ENCODE peak calls at places on chromosomes 11 and 22, in four cellular contexts. One of them, this sample, is unnamed.

GRCh38 chr22:48695251-48695650 is 1132.4 kb downstream of the BRD1 start:
- DNase-seq in HepG2: no peak
- DNase-seq in A549: no peak
- DNase-seq in K562: no peak
- DNase-seq in this sample: no peak

GRCh38 chr11:27514558-27514957 is 8.0 kb upstream of the LIN7C start:
- DNase-seq in HepG2: no peak
- DNase-seq in A549: no peak
- DNase-seq in K562: no peak
- DNase-seq in this sample: no peak

GRCh38 chr11:102071497-102072472 is 24.5 kb downstream of the CFAP300 start:
- DNase-seq in A549: no peak
- DNase-seq in K562: no peak
- DNase-seq in HepG2: no peak
- DNase-seq in this sample: no peak

GRCh38 chr11:20448838-20449237 is 61.3 kb downstream of the PRMT3 start:
- DNase-seq in HepG2: no peak
- DNase-seq in K562: no peak
- DNase-seq in A549: no peak
- DNase-seq in this sample: no peak

GRCh38 chr11:45079943-45080719 is 66.3 kb upstream of the PRDM11 start:
- DNase-seq in K562: no peak
- DNase-seq in HepG2: no peak
- DNase-seq in A549: no peak
- DNase-seq in this sample: no peak

GRCh38 chr22:32814289-32814865 is 12.9 kb downstream of the TIMP3 start:
- DNase-seq in A549: no peak
- DNase-seq in K562: no peak
- DNase-seq in HepG2: no peak
- DNase-seq in this sample: no peak

GRCh38 chr22:41702763-41703162 is 3.5 kb downstream of the MEI1 start:
- DNase-seq in HepG2: no peak
- DNase-seq in K562: no peak
- DNase-seq in A549: no peak
- DNase-seq in this sample: no peak

GRCh38 chr11:17979770-17980371 is 33.0 kb downstream of the SERGEF start:
- DNase-seq in K562: peak
- DNase-seq in HepG2: peak
- DNase-seq in A549: peak
- DNase-seq in this sample: no peak

GRCh38 chr11:30990625-30991348 is 378.8 kb downstream of the DCDC1 start:
- DNase-seq in HepG2: no peak
- DNase-seq in A549: peak
- DNase-seq in K562: no peak
- DNase-seq in this sample: no peak

GRCh38 chr11:39220069-39220468 is 2239.4 kb downstream of the LRRC4C start:
- DNase-seq in HepG2: no peak
- DNase-seq in K562: no peak
- DNase-seq in A549: no peak
- DNase-seq in this sample: no peak

GRCh38 chr11:23620617-23621016 is 760.3 kb upstream of the CCDC179 start:
- DNase-seq in A549: no peak
- DNase-seq in HepG2: no peak
- DNase-seq in K562: no peak
- DNase-seq in this sample: no peak

GRCh38 chr11:62012451-62013265 is 45.2 kb upstream of the FTH1 start:
- DNase-seq in A549: peak
- DNase-seq in K562: no peak
- DNase-seq in HepG2: peak
- DNase-seq in this sample: no peak
- TF ChIP-seq POLR2AphosphoS2 in A549: no peak
- TF ChIP-seq POLR2AphosphoS2 in K562: no peak
- TF ChIP-seq POLR2AphosphoS2 in HepG2: no peak
- TF ChIP-seq POLR2AphosphoS2 in this sample: no peak

GRCh38 chr11:64881476-64881875 is 3.1 kb upstream of the EHD1 start:
- DNase-seq in HepG2: no peak
- DNase-seq in K562: no peak
- DNase-seq in A549: no peak
- DNase-seq in this sample: no peak
- TF ChIP-seq POLR2AphosphoS2 in HepG2: no peak
- TF ChIP-seq POLR2AphosphoS2 in K562: no peak
- TF ChIP-seq POLR2AphosphoS2 in A549: no peak
- TF ChIP-seq POLR2AphosphoS2 in this sample: no peak

DNA sequence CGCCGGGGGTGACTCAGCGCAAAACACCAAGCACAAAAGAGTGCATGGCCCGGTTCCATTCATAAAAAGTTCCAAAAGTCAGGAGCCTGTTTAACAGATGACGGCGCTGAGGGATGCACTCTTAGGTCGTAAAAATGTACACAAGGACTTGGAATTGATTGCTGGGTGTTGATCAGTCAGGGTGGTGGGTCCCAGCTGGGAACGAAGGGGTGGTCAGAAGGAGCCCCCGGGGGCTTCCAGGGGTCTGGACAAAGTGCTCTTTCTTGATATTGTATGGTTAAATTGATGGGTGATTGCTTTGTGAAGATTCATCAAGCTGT is 20.7 kb downstream of the IFITM10 start:
- DNase-seq in HepG2: no peak
- DNase-seq in A549: no peak
- DNase-seq in K562: no peak
- DNase-seq in this sample: no peak
- TF ChIP-seq POLR2AphosphoS2 in HepG2: no peak
- TF ChIP-seq POLR2AphosphoS2 in A549: no peak
- TF ChIP-seq POLR2AphosphoS2 in K562: no peak
- TF ChIP-seq POLR2AphosphoS2 in this sample: no peak

GRCh38 chr22:29713156-29713715 is 6.6 kb upstream of the CABP7 start:
- DNase-seq in HepG2: no peak
- DNase-seq in A549: no peak
- DNase-seq in K562: no peak
- DNase-seq in this sample: no peak

GRCh38 chr22:29710193-29710592 is 9.6 kb upstream of the CABP7 start:
- DNase-seq in A549: no peak
- DNase-seq in HepG2: no peak
- DNase-seq in K562: no peak
- DNase-seq in this sample: no peak

GRCh38 chr22:29712119-29712518 is 7.7 kb upstream of the CABP7 start:
- DNase-seq in K562: no peak
- DNase-seq in A549: no peak
- DNase-seq in HepG2: no peak
- DNase-seq in this sample: no peak

GRCh38 chr22:29707471-29707870 is 12.3 kb upstream of the CABP7 start:
- DNase-seq in A549: no peak
- DNase-seq in HepG2: no peak
- DNase-seq in K562: no peak
- DNase-seq in this sample: no peak

GRCh38 chr22:29710922-29711593 is 8.7 kb upstream of the CABP7 start:
- DNase-seq in K562: no peak
- DNase-seq in HepG2: no peak
- DNase-seq in A549: no peak
- DNase-seq in this sample: no peak
- TF ChIP-seq POLR2AphosphoS2 in K562: no peak
- TF ChIP-seq POLR2AphosphoS2 in HepG2: no peak
- TF ChIP-seq POLR2AphosphoS2 in A549: no peak
- TF ChIP-seq POLR2AphosphoS2 in this sample: no peak

GRCh38 chr11:103877221-103877620 is 159.2 kb upstream of the DDI1 start:
- DNase-seq in A549: no peak
- DNase-seq in K562: no peak
- DNase-seq in HepG2: no peak
- DNase-seq in this sample: no peak
- TF ChIP-seq POLR2AphosphoS2 in A549: no peak
- TF ChIP-seq POLR2AphosphoS2 in K562: no peak
- TF ChIP-seq POLR2AphosphoS2 in HepG2: no peak
- TF ChIP-seq POLR2AphosphoS2 in this sample: no peak

GRCh38 chr22:24411256-24412004 is 16.0 kb upstream of the ADORA2A start:
- DNase-seq in K562: no peak
- DNase-seq in A549: no peak
- DNase-seq in HepG2: no peak
- DNase-seq in this sample: no peak

GRCh38 chr22:24412274-24412673 is 15.1 kb upstream of the ADORA2A start:
- DNase-seq in A549: no peak
- DNase-seq in K562: no peak
- DNase-seq in HepG2: no peak
- DNase-seq in this sample: no peak

GRCh38 chr22:24408630-24409029 is 18.8 kb upstream of the ADORA2A start:
- DNase-seq in K562: no peak
- DNase-seq in A549: no peak
- DNase-seq in HepG2: no peak
- DNase-seq in this sample: no peak

GRCh38 chr22:24409707-24410106 is 17.7 kb upstream of the ADORA2A start:
- DNase-seq in HepG2: no peak
- DNase-seq in A549: no peak
- DNase-seq in K562: no peak
- DNase-seq in this sample: no peak

DNA sequence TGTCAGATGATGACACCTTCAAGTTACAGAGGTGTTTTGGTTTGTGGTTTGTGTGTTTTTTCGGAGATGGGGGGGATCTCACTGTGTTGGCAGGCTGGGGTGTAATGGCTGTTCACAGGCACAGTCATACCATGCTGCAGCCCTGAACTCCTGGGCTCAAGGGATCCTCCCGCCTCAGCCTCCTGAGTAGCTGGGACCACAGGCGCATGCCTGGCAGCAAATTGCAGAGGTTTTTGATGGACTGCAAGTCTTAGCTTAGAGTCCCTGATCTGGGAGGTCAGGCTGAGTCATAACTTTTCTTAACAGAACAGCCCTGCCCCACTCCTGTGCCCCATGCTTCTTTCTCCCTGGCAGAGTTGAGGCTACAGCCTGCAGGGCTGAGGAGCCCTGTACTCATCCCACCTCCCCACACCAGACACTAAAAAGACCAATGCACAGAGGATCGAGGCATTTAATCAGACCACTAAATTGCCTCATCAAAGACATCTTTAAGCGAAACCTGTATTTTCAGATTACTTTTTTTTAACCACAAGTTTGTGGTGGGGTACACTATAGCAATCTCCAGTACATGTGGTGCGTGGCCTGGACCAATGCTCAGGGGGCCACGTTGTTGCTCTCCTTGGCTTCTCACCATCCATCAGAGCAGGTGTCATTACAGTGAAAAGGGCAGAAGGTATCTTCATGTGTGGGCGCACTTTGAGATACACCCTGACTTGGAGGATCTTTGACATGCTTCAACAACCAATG is 17.1 kb upstream of the ADORA2A start:
- DNase-seq in A549: no peak
- DNase-seq in K562: no peak
- DNase-seq in HepG2: no peak
- DNase-seq in this sample: no peak
- TF ChIP-seq POLR2AphosphoS2 in A549: no peak
- TF ChIP-seq POLR2AphosphoS2 in K562: no peak
- TF ChIP-seq POLR2AphosphoS2 in HepG2: no peak
- TF ChIP-seq POLR2AphosphoS2 in this sample: no peak

This sample was measured in GM12878.